ENCODE peak calls at places on chromosomes 1 and 21, in seven cellular contexts. T, B, K, P, W, Y and U are unnamed samples.

GRCh38 chr1:199273837-199274379 is 635.1 kb downstream of the PTPRC start:
- DNase-seq in T (peak), B (peak), K (no peak), P (no peak), W (peak), Y (peak), U (peak)

GRCh38 chr1:207848234-207848633 is 62.7 kb downstream of the CD34 start:
- DNase-seq in T (no peak), B (no peak), K (no peak), P (no peak), W (peak), Y (peak), U (peak)

GRCh38 chr1:177928194-177928593 is 41.7 kb downstream of the SEC16B start:
- DNase-seq in T (peak), B (peak), K (no peak), P (no peak), W (no peak), Y (no peak), U (peak)

GRCh38 chr1:32816676-32817158 is 441 bp downstream of the YARS1 start:
- DNase-seq in T (peak), B (peak), K (no peak), P (no peak), W (no peak), Y (peak), U (peak)

GRCh38 chr1:200874694-200875093 is 1.9 kb downstream of the GPR25 start:
- DNase-seq in T (no peak), B (no peak), K (no peak), P (no peak), W (no peak), Y (no peak), U (no peak)

GRCh38 chr1:48761986-48762385 is 14.7 kb downstream of the BEND5 start:
- DNase-seq in T (no peak), B (no peak), K (no peak), P (no peak), W (no peak), Y (no peak), U (peak)

GRCh38 chr1:209707308-209707707 is 2.7 kb downstream of the HSD11B1 start:
- DNase-seq in T (no peak), B (no peak), K (no peak), P (no peak), W (no peak), Y (no peak), U (no peak)

GRCh38 chr1:59750612-59751395 is 63.9 kb upstream of the HOOK1 start:
- DNase-seq in T (no peak), B (no peak), K (no peak), P (no peak), W (no peak), Y (peak), U (peak)

GRCh38 chr1:47021070-47021469 is 2.4 kb upstream of the CYP4X1 start:
- DNase-seq in T (no peak), B (no peak), K (no peak), P (no peak), W (no peak), Y (no peak), U (no peak)

GRCh38 chr1:6108937-6109636 is 63.4 kb downstream of the KCNAB2 start:
- DNase-seq in T (peak), B (peak), K (no peak), P (no peak), W (no peak), Y (no peak), U (peak)

GRCh38 chr1:16921391-16922185 is at the start of gene CROCC:
- DNase-seq in T (peak), B (peak), K (no peak), P (no peak), W (no peak), Y (peak), U (no peak)

GRCh38 chr1:115052454-115053083 is 22.9 kb downstream of the TSHB start:
- DNase-seq in T (peak), B (peak), K (peak), P (peak), W (peak), Y (peak), U (peak)

GRCh38 chr1:204410764-204411450 is 710 bp downstream of the PPP1R15B start:
- DNase-seq in T (peak), B (peak), K (no peak), P (peak), W (peak), Y (peak), U (peak)

GRCh38 chr1:197526736-197527371 is 248.4 kb downstream of the DENND1B start:
- DNase-seq in T (peak), B (peak), K (no peak), P (peak), W (no peak), Y (peak), U (peak)

GRCh38 chr1:213110349-213111300 is 59.6 kb downstream of the RPS6KC1 start:
- DNase-seq in T (no peak), B (no peak), K (no peak), P (no peak), W (no peak), Y (no peak), U (no peak)

GRCh38 chr1:29679828-29680558 is 443.7 kb downstream of the PTPRU start:
- DNase-seq in T (no peak), B (no peak), K (no peak), P (no peak), W (no peak), Y (no peak), U (no peak)

GRCh38 chr21:45516671-45517151 is 25.5 kb downstream of the SLC19A1 start:
- DNase-seq in T (no peak), B (no peak), K (no peak), P (no peak), W (no peak), Y (no peak), U (no peak)

GRCh38 chr1:235502601-235503332 is 1.5 kb downstream of the B3GALNT2 start:
- DNase-seq in T (no peak), B (no peak), K (no peak), P (no peak), W (no peak), Y (peak), U (peak)

GRCh38 chr1:9182784-9183257 is 51.8 kb upstream of the H6PD start:
- DNase-seq in T (no peak), B (no peak), K (no peak), P (no peak), W (no peak), Y (peak), U (peak)

GRCh38 chr1:157403203-157403602 is 149.1 kb downstream of the FCRL5 start:
- DNase-seq in T (peak), B (no peak), K (no peak), P (no peak), W (peak), Y (peak), U (peak)

GRCh38 chr1:153513023-153513422 is 22.8 kb downstream of the S100A6 start:
- DNase-seq in T (no peak), B (no peak), K (no peak), P (no peak), W (no peak), Y (no peak), U (no peak)

GRCh38 chr1:243269461-243269801 is 13.6 kb downstream of the SDCCAG8 start:
- DNase-seq in T (peak), B (no peak), K (no peak), P (no peak), W (no peak), Y (no peak), U (no peak)

GRCh38 chr1:245155186-245156040 is 628 bp downstream of the KIF26B start:
- DNase-seq in T (peak), B (peak), K (no peak), P (peak), W (no peak), Y (peak), U (peak)

GRCh38 chr1:51963592-51964308 is 26.8 kb downstream of the RAB3B start:
- DNase-seq in T (no peak), B (no peak), K (no peak), P (no peak), W (no peak), Y (no peak), U (no peak)

GRCh38 chr1:41661428-41662060 is 177.1 kb upstream of the EDN2 start:
- DNase-seq in T (no peak), B (no peak), K (no peak), P (no peak), W (no peak), Y (no peak), U (peak)

GRCh38 chr1:54564312-54565112 is 16.5 kb downstream of the ACOT11 start:
- DNase-seq in T (peak), B (no peak), K (no peak), P (no peak), W (peak), Y (peak), U (no peak)
- H3K4me3 ChIP-seq in T (no peak), B (no peak), K (no peak), P (no peak), W (peak), Y (no peak), U (no peak)

GRCh38 chr1:100866901-100867206 is 27.8 kb downstream of the EXTL2 start:
- DNase-seq in T (no peak), B (no peak), K (no peak), P (no peak), W (no peak), Y (no peak), U (no peak)

GRCh38 chr1:100866041-100866900 is 28.4 kb downstream of the EXTL2 start:
- DNase-seq in T (peak), B (peak), K (no peak), P (peak), W (no peak), Y (peak), U (peak)

GRCh38 chr1:100862591-100862990 is 32.1 kb downstream of the EXTL2 start:
- DNase-seq in T (no peak), B (no peak), K (no peak), P (no peak), W (no peak), Y (no peak), U (peak)

GRCh38 chr1:100869996-100870395 is 24.6 kb downstream of the EXTL2 start:
- DNase-seq in T (no peak), B (no peak), K (no peak), P (no peak), W (no peak), Y (no peak), U (no peak)

GRCh38 chr1:100868364-100868995 is 26.2 kb downstream of the EXTL2 start:
- DNase-seq in T (peak), B (peak), K (no peak), P (no peak), W (no peak), Y (peak), U (peak)
- H3K4me3 ChIP-seq in T (no peak), B (no peak), K (no peak), P (no peak), W (no peak), Y (no peak), U (no peak)

GRCh38 chr1:67166196-67166595 is at the start of gene IL23R:
- DNase-seq in T (no peak), B (peak), K (peak), P (no peak), W (no peak), Y (no peak), U (no peak)
- H3K4me3 ChIP-seq in T (no peak), B (no peak), K (no peak), P (no peak), W (no peak), Y (no peak), U (no peak)

GRCh38 chr1:228012555-228012954 is 5.8 kb downstream of the WNT3A start:
- DNase-seq in T (no peak), B (no peak), K (no peak), P (no peak), W (no peak), Y (no peak), U (no peak)
- H3K4me3 ChIP-seq in T (no peak), B (no peak), K (no peak), P (no peak), W (no peak), Y (no peak), U (no peak)

DNA sequence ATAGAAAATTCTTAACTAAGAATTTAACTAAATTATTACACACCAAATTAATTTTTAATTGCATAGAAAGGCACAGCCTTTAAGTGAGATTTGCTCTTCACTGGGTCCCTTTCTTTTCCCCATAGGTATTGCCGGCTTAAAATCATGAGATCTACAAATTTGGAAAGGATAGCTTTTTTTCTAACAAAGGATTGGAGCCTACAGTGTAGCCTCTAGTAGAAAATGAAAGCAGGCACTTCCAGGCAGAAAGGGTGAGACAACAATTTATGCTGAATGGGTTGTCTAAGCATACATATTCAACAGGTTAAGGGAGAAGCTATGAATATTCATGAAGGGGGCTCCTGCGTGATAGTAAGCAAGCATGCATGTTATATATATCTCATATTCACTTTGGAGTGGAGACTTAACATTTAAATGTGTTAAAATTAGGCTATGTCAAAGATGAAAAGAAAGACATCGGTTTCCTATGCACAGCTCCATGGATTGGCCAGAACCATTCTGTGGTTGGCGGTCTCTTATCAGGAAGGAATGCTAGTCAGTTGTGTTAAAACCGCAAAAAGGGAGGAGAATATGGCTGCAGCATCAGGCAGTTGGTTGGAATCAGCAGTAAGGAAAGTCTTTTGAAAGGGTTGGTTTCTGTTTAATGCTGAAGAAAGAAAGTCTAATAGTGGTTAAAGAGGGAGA is 66.0 kb downstream of the VCAM1 start:
- DNase-seq in T (peak), B (no peak), K (no peak), P (no peak), W (no peak), Y (no peak), U (peak)
- H3K4me3 ChIP-seq in T (no peak), B (no peak), K (no peak), P (peak), W (no peak), Y (no peak), U (no peak)

GRCh38 chr1:63622847-63623566 is 29.8 kb downstream of the PGM1 start:
- DNase-seq in T (no peak), B (peak), K (no peak), P (no peak), W (no peak), Y (no peak), U (no peak)
- H3K4me3 ChIP-seq in T (no peak), B (no peak), K (no peak), P (no peak), W (no peak), Y (no peak), U (no peak)